ENCODE peak calls at places on chromosomes 4 and X, in eight cellular contexts. T is endothelial cell of umbilical vein; P is activated T-helper 1 cell treated with Interleukin-2 at 50 U/mL for 16 hours; I is AG09319; C is NCI-H2081 treated with DMSO at 0.1 percent for 48 hours; E is naive thymus-derived CD8-positive, alpha-beta T cell; S is IMR-90; H is testis. R is an unnamed sample.

GRCh38 chr4:8337083-8337482 is 67.5 kb downstream of the HTRA3 start:
- DNase-seq in S (no peak), C (no peak), H (no peak), T (no peak), I (no peak), P (no peak), E (no peak), R (no peak)

GRCh38 chrX:53319614-53320542 is 38.5 kb upstream of the IQSEC2 start:
- DNase-seq in H (peak; percentile 27), P (no peak), S (no peak), I (no peak), T (no peak), E (no peak), C (no peak), R (no peak)

GRCh38 chr4:139728840-139729239 is 63.2 kb downstream of the MGST2 start:
- DNase-seq in S (no peak), E (no peak), H (no peak), T (no peak), C (peak; percentile 49), P (no peak), I (no peak), R (no peak)

GRCh38 chr4:120636120-120636630 is 286.4 kb downstream of the PRDM5 start:
- DNase-seq in I (no peak), S (no peak), T (no peak), H (no peak), E (no peak), C (no peak), P (no peak), R (no peak)

GRCh38 chr4:184688447-184688846 is 38.9 kb downstream of the PRIMPOL start:
- DNase-seq in H (no peak), T (peak; percentile 93), C (no peak), P (no peak), S (peak; percentile 95), E (no peak), I (peak; percentile 38), R (no peak)

GRCh38 chr4:52780206-52780605 is 29.0 kb upstream of the ERVMER34-1 start:
- DNase-seq in E (no peak), I (peak; percentile 11), S (peak; percentile 57), T (no peak), P (no peak), C (no peak), H (no peak), R (no peak)

GRCh38 chrX:17930850-17931249 is 69.8 kb upstream of the RAI2 start:
- DNase-seq in P (no peak), T (no peak), I (no peak), S (no peak), E (no peak), H (no peak), C (no peak), R (no peak)

GRCh38 chrX:34638116-34638515 is 19.0 kb downstream of the TMEM47 start:
- DNase-seq in C (no peak), I (no peak), S (peak; percentile 54), E (no peak), T (peak; percentile 39), P (no peak), H (no peak), R (no peak)

GRCh38 chr4:102116121-102116520 is 229.2 kb downstream of the SLC39A8 start:
- DNase-seq in H (no peak), E (no peak), S (no peak), T (no peak), P (no peak), C (no peak), I (no peak), R (no peak)

GRCh38 chr4:184396001-184396400 is 78.3 kb downstream of the IRF2 start:
- DNase-seq in S (no peak), T (no peak), E (no peak), C (no peak), H (no peak), P (no peak), I (no peak), R (no peak)

GRCh38 chr4:13705521-13706035 is 78.1 kb upstream of the BOD1L1 start:
- DNase-seq in T (peak; percentile 1), E (no peak), P (no peak), H (no peak), S (no peak), I (no peak), C (peak; percentile 48), R (no peak)

GRCh38 chrX:96004386-96004785 is 680.3 kb upstream of the DIAPH2 start:
- DNase-seq in S (peak; percentile 74), H (no peak), P (no peak), E (no peak), I (no peak), T (peak; percentile 84), C (no peak), R (no peak)

GRCh38 chr4:78439328-78439727 is 112.2 kb upstream of the ANXA3 start:
- DNase-seq in E (no peak), T (peak; percentile 12), S (no peak), H (no peak), C (no peak), P (no peak), I (no peak), R (no peak)

GRCh38 chr4:8278421-8279287 is 9.1 kb downstream of the HTRA3 start:
- DNase-seq in C (no peak), T (peak; percentile 85), I (peak; percentile 67), S (peak; percentile 93), P (no peak), E (no peak), H (no peak), R (no peak)

GRCh38 chr4:86451560-86452322 is 91.9 kb upstream of the MAPK10 start:
- DNase-seq in I (no peak), E (no peak), P (no peak), H (no peak), C (no peak), S (peak; percentile 30), T (no peak), R (no peak)

GRCh38 chrX:1545776-1546408 is 8.9 kb upstream of the P2RY8 start:
- DNase-seq in T (no peak), I (no peak), E (no peak), C (no peak), S (no peak), P (no peak), H (no peak), R (no peak)

R was measured in immature natural killer cell.